ENCODE peak calls at places on chromosomes 5 and 9, in eight cellular contexts. B is T-helper 1 cell, Y is EL, Q is brain microvascular endothelial cell, I is IMR-90, X is HT-29, F is neural crest cell, G is ELR. V is an unnamed sample.
A peak's percentile ranks its signal among the peaks of the same experiment; 100 is the strongest.

GRCh38 chr5:95773325-95774059 is 42.4 kb downstream of the RHOBTB3 start:
- DNase-seq in B (no peak), Y (peak; percentile 76), Q (peak; percentile 71), I (peak; percentile 90), X (peak; percentile 21), F (no peak), G (peak; percentile 76), V (peak; percentile 41)

GRCh38 chr9:120940573-120940972 is 14.0 kb upstream of the TRAF1 start:
- DNase-seq in B (no peak), Y (no peak), Q (no peak), I (no peak), X (no peak), F (no peak), G (no peak), V (no peak)

GRCh38 chr5:59517926-59518585 is 375.5 kb downstream of the PDE4D start:
- DNase-seq in B (no peak), Y (peak; percentile 80), Q (peak; percentile 74), I (peak; percentile 62), X (no peak), F (no peak), G (peak; percentile 88), V (no peak)

GRCh38 chr9:110284211-110284849 is 28.0 kb upstream of the TXN start:
- DNase-seq in B (no peak), Y (no peak), Q (no peak), I (no peak), X (no peak), F (no peak), G (no peak), V (no peak)

GRCh38 chr9:134431626-134432025 is 105.4 kb downstream of the RXRA start:
- DNase-seq in B (no peak), Y (no peak), Q (no peak), I (no peak), X (no peak), F (no peak), G (no peak), V (no peak)

GRCh38 chr9:36808246-36808645 is 225.8 kb downstream of the PAX5 start:
- DNase-seq in B (no peak), Y (no peak), Q (no peak), I (no peak), X (no peak), F (no peak), G (no peak), V (no peak)

GRCh38 chr5:11719888-11720481 is 184.3 kb downstream of the CTNND2 start:
- DNase-seq in B (no peak), Y (no peak), Q (peak; percentile 4), I (no peak), X (peak; percentile 70), F (peak; percentile 71), G (peak; percentile 47), V (peak; percentile 77)

GRCh38 chr5:114412509-114413171 is 50.8 kb downstream of the KCNN2 start:
- DNase-seq in B (no peak), Y (peak; percentile 85), Q (no peak), I (peak; percentile 97), X (peak; percentile 59), F (no peak), G (peak; percentile 92), V (peak; percentile 77)

GRCh38 chr5:2110137-2110933 is 227.6 kb upstream of the IRX4 start:
- DNase-seq in B (no peak), Y (no peak), Q (no peak), I (no peak), X (no peak), F (no peak), G (no peak), V (no peak)

GRCh38 chr5:51890435-51891116 is 507.3 kb downstream of the ISL1 start:
- DNase-seq in B (no peak), Y (no peak), Q (no peak), I (no peak), X (peak; percentile 26), F (no peak), G (no peak), V (no peak)

GRCh38 chr9:17024129-17024528 is 110.7 kb upstream of the CNTLN start:
- DNase-seq in B (no peak), Y (no peak), Q (no peak), I (no peak), X (no peak), F (no peak), G (no peak), V (no peak)

GRCh38 chr9:114096041-114096511 is 3.0 kb downstream of the KIF12 start:
- DNase-seq in B (no peak), Y (no peak), Q (no peak), I (no peak), X (no peak), F (no peak), G (no peak), V (no peak)

GRCh38 chr9:116504893-116505480 is 182.1 kb upstream of the TRIM32 start:
- DNase-seq in B (no peak), Y (no peak), Q (no peak), I (no peak), X (no peak), F (no peak), G (no peak), V (peak; percentile 14)

GRCh38 chr5:4722886-4723285 is 417.2 kb upstream of the ADAMTS16 start:
- DNase-seq in B (no peak), Y (no peak), Q (no peak), I (no peak), X (no peak), F (no peak), G (no peak), V (no peak)

GRCh38 chr5:74063821-74064598 is 438.0 kb downstream of the ARHGEF28 start:
- DNase-seq in B (no peak), Y (peak; percentile 94), Q (peak; percentile 85), I (peak; percentile 72), X (peak; percentile 94), F (no peak), G (peak; percentile 92), V (peak; percentile 7)

GRCh38 chr9:4128876-4129275 is 171.0 kb downstream of the GLIS3 start:
- DNase-seq in B (no peak), Y (no peak), Q (no peak), I (no peak), X (no peak), F (no peak), G (no peak), V (no peak)

GRCh38 chr5:139639619-139640431 is 8.3 kb upstream of the CXXC5 start:
- DNase-seq in B (no peak), Y (peak; percentile 58), Q (no peak), I (peak; percentile 53), X (no peak), F (no peak), G (peak; percentile 53), V (peak; percentile 86)

GRCh38 chr5:115571441-115571878 is 26.9 kb upstream of the FEM1C start:
- DNase-seq in B (no peak), Y (no peak), Q (no peak), I (no peak), X (no peak), F (no peak), G (no peak), V (no peak)

GRCh38 chr5:109688647-109688998 is 1.1 kb upstream of the MAN2A1 start:
- DNase-seq in B (no peak), Y (no peak), Q (no peak), I (peak; percentile 28), X (peak; percentile 79), F (no peak), G (peak; percentile 69), V (peak; percentile 76)

GRCh38 chr9:88746029-88746743 is 211.2 kb downstream of the NXNL2 start:
- DNase-seq in B (no peak), Y (peak; percentile 91), Q (peak; percentile 94), I (peak; percentile 95), X (no peak), F (no peak), G (peak; percentile 85), V (no peak)

GRCh38 chr9:15722888-15723287 is 170.0 kb downstream of the CCDC171 start:
- DNase-seq in B (no peak), Y (no peak), Q (peak; percentile 48), I (peak; percentile 31), X (no peak), F (peak; percentile 6), G (no peak), V (no peak)

GRCh38 chr9:13942695-13943094 is 371.2 kb downstream of the NFIB start:
- DNase-seq in B (no peak), Y (peak; percentile 91), Q (peak; percentile 99), I (peak; percentile 98), X (no peak), F (no peak), G (peak; percentile 92), V (peak; percentile 17)

GRCh38 chr5:91311168-91311696 is 71.9 kb downstream of the ARRDC3 start:
- DNase-seq in B (no peak), Y (no peak), Q (no peak), I (no peak), X (no peak), F (no peak), G (no peak), V (no peak)

GRCh38 chr5:135913713-135914626 is 18.3 kb upstream of the IL9 start:
- DNase-seq in B (no peak), Y (no peak), Q (no peak), I (no peak), X (no peak), F (no peak), G (peak; percentile 45), V (no peak)

GRCh38 chr5:41817625-41818301 is 52.5 kb downstream of the OXCT1 start:
- DNase-seq in B (no peak), Y (no peak), Q (no peak), I (no peak), X (no peak), F (no peak), G (no peak), V (no peak)

GRCh38 chr9:75229605-75230332 is 141.5 kb downstream of the OSTF1 start:
- DNase-seq in B (no peak), Y (no peak), Q (no peak), I (no peak), X (peak; percentile 63), F (no peak), G (no peak), V (no peak)

GRCh38 chr9:109411818-109412352 is 86.2 kb downstream of the PTPN3 start:
- DNase-seq in B (no peak), Y (peak; percentile 37), Q (peak; percentile 14), I (peak; percentile 50), X (peak; percentile 15), F (no peak), G (peak; percentile 57), V (peak; percentile 87)

GRCh38 chr5:115306011-115306530 is 9.6 kb upstream of the CCDC112 start:
- DNase-seq in B (no peak), Y (no peak), Q (no peak), I (no peak), X (peak; percentile 92), F (no peak), G (no peak), V (no peak)

GRCh38 chr5:146336197-146336596 is 2.4 kb upstream of the POU4F3 start:
- DNase-seq in B (no peak), Y (no peak), Q (no peak), I (no peak), X (no peak), F (no peak), G (no peak), V (no peak)

GRCh38 chr5:16600397-16600796 is 16.4 kb downstream of the RETREG1 start:
- DNase-seq in B (no peak), Y (peak; percentile 34), Q (peak; percentile 23), I (no peak), X (no peak), F (peak; percentile 14), G (peak; percentile 29), V (no peak)

GRCh38 chr9:3699868-3700267 is 174.1 kb upstream of the RFX3 start:
- DNase-seq in B (no peak), Y (no peak), Q (no peak), I (no peak), X (peak; percentile 12), F (no peak), G (no peak), V (no peak)

V was measured in NB4.